ENCODE peak calls at places on chromosomes 11 and 22, in nine cellular contexts. I is stimulated activated naive CD4-positive, alpha-beta T cell treated with Interleukin-2 at 50 U/mL for 16 hours; O is mucosa of gallbladder; L is activated T-cell treated with anti-CD3 and anti-CD28 coated beads, Interleukin-2, amount 50 U/mL, for 72 hours; E is T-helper 1 cell; W is CD8-positive, alpha-beta T cell; R is NAMALWA; N is ACHN; A is iris pigment epithelial cell. M is an unnamed sample.

GRCh38 chr11:9091044-9091936 is at the start of gene SCUBE2:
- DNase-seq in R (no peak), A (no peak), E (no peak), N (no peak), L (no peak), O (no peak), W (no peak), I (no peak), M (no peak)

GRCh38 chr11:3747704-3748103 is 49.6 kb downstream of the NUP98 start:
- DNase-seq in A (peak; percentile 91), I (no peak), O (no peak), L (no peak), N (no peak), R (no peak), W (no peak), E (no peak), M (no peak)

GRCh38 chr11:93515438-93515837 is 27.8 kb downstream of the SMCO4 start:
- DNase-seq in O (no peak), R (no peak), N (no peak), W (no peak), L (no peak), A (no peak), I (no peak), E (no peak), M (no peak)

GRCh38 chr11:80197155-80197554 is 756.3 kb upstream of the TENM4 start:
- DNase-seq in I (no peak), N (no peak), O (no peak), A (no peak), W (no peak), E (no peak), L (no peak), R (no peak), M (no peak)

GRCh38 chr22:17777005-17777716 is 2.9 kb upstream of the BID start:
- DNase-seq in R (peak; percentile 78), E (peak; percentile 38), N (no peak), O (peak; percentile 40), I (peak; percentile 61), W (peak; percentile 81), A (no peak), L (peak; percentile 77), M (peak; percentile 82)

GRCh38 chr11:62602141-62603071 is 741 bp upstream of the MTA2 start:
- DNase-seq in L (peak; percentile 37), W (no peak), E (peak; percentile 32), R (no peak), A (peak; percentile 60), O (peak; percentile 59), N (peak; percentile 38), I (peak; percentile 44), M (no peak)

GRCh38 chr22:29938285-29938693 is 55.3 kb downstream of the MTMR3 start:
- DNase-seq in L (no peak), I (no peak), N (no peak), A (peak; percentile 22), O (no peak), R (no peak), E (no peak), W (no peak), M (no peak)

GRCh38 chr11:43341159-43341558 is 17.6 kb upstream of the TTC17 start:
- DNase-seq in I (no peak), R (no peak), W (no peak), N (no peak), O (no peak), L (no peak), A (no peak), E (no peak), M (no peak)

GRCh38 chr11:92576315-92576714 is 351.7 kb downstream of the FAT3 start:
- DNase-seq in A (no peak), N (no peak), R (no peak), O (no peak), W (no peak), L (no peak), E (no peak), I (no peak), M (no peak)

GRCh38 chr11:75338516-75339218 is 12.8 kb downstream of the ARRB1 start:
- DNase-seq in R (no peak), A (peak; percentile 72), I (peak; percentile 14), O (no peak), E (no peak), N (no peak), W (no peak), L (peak; percentile 33), M (no peak)

GRCh38 chr22:46848227-46848626 is 85.8 kb downstream of the TBC1D22A start:
- DNase-seq in L (no peak), N (no peak), W (no peak), O (no peak), E (no peak), A (peak; percentile 57), R (no peak), I (no peak), M (no peak)

GRCh38 chr11:57800444-57801184 is 39.0 kb downstream of the CTNND1 start:
- DNase-seq in N (peak; percentile 63), L (no peak), E (no peak), W (no peak), A (peak; percentile 71), R (peak; percentile 79), O (peak; percentile 57), I (no peak), M (peak; percentile 57)

GRCh38 chr11:65516135-65516968 is 8.5 kb upstream of the SCYL1 start:
- DNase-seq in W (no peak), L (no peak), O (no peak), E (no peak), N (no peak), I (no peak), R (no peak), A (no peak), M (peak; percentile 15)

GRCh38 chr11:16410479-16410878 is 54.1 kb upstream of the SOX6 start:
- DNase-seq in L (no peak), R (no peak), W (no peak), O (no peak), I (no peak), N (peak; percentile 47), E (no peak), A (no peak), M (no peak)

GRCh38 chr11:426851-427250 is 12.1 kb upstream of the SIGIRR start:
- DNase-seq in R (no peak), W (no peak), I (no peak), E (no peak), L (no peak), O (no peak), N (no peak), A (no peak), M (no peak)